ENCODE peak calls at places on chromosomes 11 and 22, in nine cellular contexts. T is stimulated activated CD4-positive, alpha-beta T cell treated with anti-CD3 and anti-CD28 coated beads, Interleukin-4, amount 100 ng/mL, for 48 hours; U is GM23248; E is AML-193; R is neural progenitor cell; F is T follicular helper cell; A is DMS 273 treated with DMSO at 0.1 percent for 48 hours; I is adrenal gland; P is transverse colon. Z is an unnamed sample.

GRCh38 chr22:47281126-47282106 is 519.0 kb downstream of the TBC1D22A start:
- DNase-seq in T (no peak), U (peak; percentile 60), E (no peak), R (no peak), F (no peak), A (no peak), I (no peak), P (no peak), Z (no peak)

GRCh38 chr11:17812286-17813187 is 78.0 kb downstream of the KCNC1 start:
- DNase-seq in T (no peak), U (no peak), E (no peak), R (no peak), F (no peak), A (no peak), I (no peak), P (peak; percentile 26), Z (no peak)

GRCh38 chr11:92866679-92867282 is 102.7 kb upstream of the MTNR1B start:
- DNase-seq in T (no peak), U (no peak), E (no peak), R (no peak), F (no peak), A (no peak), I (no peak), P (no peak), Z (no peak)

GRCh38 chr22:41308054-41308453 is 6.7 kb downstream of the ZC3H7B start:
- DNase-seq in T (no peak), U (peak; percentile 89), E (no peak), R (no peak), F (no peak), A (no peak), I (no peak), P (no peak), Z (no peak)

GRCh38 chr22:26718905-26719304 is 61.5 kb downstream of the MIAT start:
- DNase-seq in T (no peak), U (peak; percentile 93), E (no peak), R (no peak), F (no peak), A (no peak), I (no peak), P (no peak), Z (no peak)

GRCh38 chr22:36658900-36659299 is 44.7 kb downstream of the CACNG2 start:
- DNase-seq in T (no peak), U (peak; percentile 10), E (no peak), R (no peak), F (no peak), A (no peak), I (no peak), P (no peak), Z (no peak)

GRCh38 chr11:129790131-129790530 is 25.5 kb upstream of the TMEM45B start:
- DNase-seq in T (no peak), U (no peak), E (peak; percentile 6), R (no peak), F (no peak), A (no peak), I (no peak), P (no peak), Z (no peak)

GRCh38 chr11:114058026-114058706 is 1.3 kb upstream of the ZBTB16 start:
- DNase-seq in T (no peak), U (no peak), E (no peak), R (peak; percentile 65), F (no peak), A (no peak), I (peak; percentile 93), P (no peak), Z (no peak)

GRCh38 chr11:36115378-36115801 is 171.5 kb downstream of the LDLRAD3 start:
- DNase-seq in T (no peak), U (no peak), E (no peak), R (no peak), F (no peak), A (no peak), I (no peak), P (no peak), Z (no peak)

GRCh38 chr11:69012092-69013008 is 696 bp downstream of the MRGPRF start:
- DNase-seq in T (no peak), U (peak; percentile 77), E (peak; percentile 44), R (peak; percentile 31), F (no peak), A (no peak), I (no peak), P (no peak), Z (no peak)

GRCh38 chr11:121595717-121596156 is 143.0 kb upstream of the SORL1-AS1 start:
- DNase-seq in T (no peak), U (peak; percentile 99), E (no peak), R (no peak), F (no peak), A (no peak), I (no peak), P (no peak), Z (no peak)